ENCODE peak calls at places on chromosomes 4 and X, in nine cellular contexts. P is AG04450, L is K562, R is sigmoid colon, N is hepatocyte, Y is mammary epithelial cell, B is pancreas, V is fibroblast of lung, W is stomach. G is an unnamed sample.

GRCh38 chr4:54941994-54942552 is 183.3 kb downstream of the KDR start:
- DNase-seq in V (no peak), R (no peak), L (no peak), W (no peak), Y (no peak), N (no peak), B (no peak), P (no peak), G (no peak)

GRCh38 chr4:163279713-163280112 is 52.7 kb downstream of the NPY1R start:
- DNase-seq in L (no peak), N (no peak), Y (no peak), R (no peak), B (no peak), W (no peak), V (no peak), P (no peak), G (no peak)

GRCh38 chr4:8355306-8355705 is 85.2 kb downstream of the ACOX3 start:
- DNase-seq in W (no peak), B (no peak), Y (peak), N (no peak), P (no peak), V (peak), L (no peak), R (no peak), G (no peak)

GRCh38 chrX:82692991-82693390 is 815.1 kb upstream of the POU3F4 start:
- DNase-seq in P (no peak), R (no peak), L (no peak), V (no peak), W (no peak), B (no peak), N (no peak), Y (no peak), G (no peak)

GRCh38 chr4:6225469-6225868 is 25.1 kb upstream of the JAKMIP1 start:
- DNase-seq in B (no peak), R (peak), N (peak), Y (peak), V (peak), W (peak), L (peak), P (no peak), G (peak)

GRCh38 chr4:3820806-3821579 is 54.8 kb downstream of the ADRA2C start:
- DNase-seq in Y (no peak), L (no peak), V (no peak), B (no peak), W (no peak), R (no peak), N (no peak), P (no peak), G (no peak)

GRCh38 chr4:7045961-7046921 is 3.1 kb downstream of the TADA2B start:
- DNase-seq in Y (no peak), P (no peak), R (no peak), W (no peak), V (no peak), B (no peak), L (no peak), N (no peak), G (no peak)

GRCh38 chr4:186693159-186693815 is 30.4 kb downstream of the FAT1 start:
- DNase-seq in W (peak), N (no peak), L (peak), V (peak), R (peak), P (peak), B (peak), Y (peak), G (peak)

GRCh38 chr4:152935661-152936445 is at the start of gene FHDC1:
- DNase-seq in P (no peak), N (peak), V (peak), L (peak), Y (peak), B (peak), W (peak), R (no peak), G (no peak)

GRCh38 chr4:51895816-51896408 is 53.0 kb downstream of the DCUN1D4 start:
- DNase-seq in L (peak), P (peak), W (peak), V (peak), N (peak), B (peak), Y (peak), R (peak), G (no peak)

GRCh38 chrX:139798701-139799100 is 90.7 kb upstream of the MCF2 start:
- DNase-seq in V (no peak), L (no peak), W (no peak), B (no peak), P (no peak), Y (no peak), N (no peak), R (no peak), G (no peak)

GRCh38 chr4:88725143-88725542 is 27.5 kb upstream of the NAP1L5 start:
- DNase-seq in P (no peak), V (no peak), W (no peak), Y (no peak), R (no peak), N (no peak), B (no peak), L (no peak), G (no peak)

GRCh38 chr4:88720749-88721428 is 23.3 kb upstream of the NAP1L5 start:
- DNase-seq in R (no peak), W (no peak), V (peak), L (no peak), N (no peak), Y (no peak), B (no peak), P (no peak), G (no peak)

GRCh38 chr4:88724406-88724805 is 26.8 kb upstream of the NAP1L5 start:
- DNase-seq in Y (no peak), W (no peak), B (no peak), L (no peak), R (no peak), P (no peak), N (no peak), V (no peak), G (no peak)

GRCh38 chr4:88722276-88722780 is 24.7 kb upstream of the NAP1L5 start:
- DNase-seq in L (no peak), W (no peak), P (no peak), Y (no peak), B (no peak), R (no peak), N (no peak), V (no peak), G (no peak)

DNA sequence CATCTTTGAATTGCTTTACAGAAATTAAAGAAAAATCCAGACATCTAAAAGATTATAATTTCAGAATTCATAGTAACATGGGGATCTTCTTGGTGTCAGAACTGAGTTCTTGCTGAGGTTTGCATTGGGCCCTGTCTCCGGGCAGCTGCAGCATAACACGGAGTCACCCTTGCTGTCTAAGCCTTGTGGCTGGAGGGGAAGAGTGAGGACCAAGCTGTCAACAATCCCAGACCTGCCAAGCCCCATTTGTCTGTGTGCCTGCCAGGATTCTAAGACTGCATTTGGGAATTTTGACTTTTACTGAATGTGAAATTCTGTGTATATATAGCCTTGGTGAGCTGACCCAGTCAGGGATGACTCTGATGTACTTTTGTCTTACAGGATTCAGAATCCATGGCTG is 25.2 kb upstream of the NAP1L5 start:
- DNase-seq in L (no peak), R (no peak), N (no peak), W (no peak), P (no peak), V (no peak), B (no peak), Y (no peak), G (no peak)
- H3K4me3 ChIP-seq in L (no peak), R (no peak), N (no peak), W (no peak), P (no peak), V (no peak), B (no peak), Y (no peak), G (no peak)

DNA sequence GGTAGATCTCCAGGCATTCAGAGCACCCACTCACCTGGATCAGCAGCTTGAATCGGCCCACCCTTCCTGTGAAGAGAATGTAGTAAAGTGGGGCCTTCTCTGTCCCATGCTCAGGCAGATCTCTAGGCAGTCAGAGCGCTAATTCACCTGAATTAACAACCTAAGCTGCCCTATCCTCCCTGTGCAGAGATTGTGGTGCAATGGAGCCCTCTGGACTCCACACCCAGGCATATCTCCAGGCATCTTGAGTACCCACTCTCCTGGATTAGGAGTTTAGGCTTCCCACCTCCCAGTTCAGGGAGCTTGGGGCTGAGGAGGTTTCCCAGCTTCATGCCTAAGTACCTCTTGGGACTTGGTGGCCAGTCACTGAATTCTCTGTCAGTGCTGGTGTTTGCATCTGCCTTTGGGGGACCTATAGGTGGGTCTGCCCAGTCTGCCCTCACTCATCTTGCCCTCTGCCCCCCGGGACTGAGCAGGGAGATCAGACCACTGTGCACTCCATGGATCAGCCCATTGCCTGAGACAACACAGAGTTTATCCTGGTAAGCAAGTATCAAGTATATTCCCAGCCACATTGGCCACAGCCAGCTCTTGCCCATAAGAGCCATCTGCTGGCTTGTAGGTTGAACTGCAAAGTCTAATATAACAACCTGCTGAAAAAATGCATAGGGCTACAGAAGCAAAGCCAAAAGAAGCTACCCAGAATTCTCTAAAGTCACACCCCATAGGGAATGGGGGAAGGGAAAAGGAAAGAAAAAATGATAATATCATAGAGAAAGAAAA is 372.9 kb downstream of the KLHL13 start:
- DNase-seq in P (no peak), R (no peak), V (no peak), L (no peak), N (peak), W (no peak), B (peak), Y (peak), G (no peak)
- TF ChIP-seq CTCF in P (no peak), R (no peak), V (no peak), L (no peak), N (peak), W (no peak), B (peak), Y (peak), G (no peak)

DNA sequence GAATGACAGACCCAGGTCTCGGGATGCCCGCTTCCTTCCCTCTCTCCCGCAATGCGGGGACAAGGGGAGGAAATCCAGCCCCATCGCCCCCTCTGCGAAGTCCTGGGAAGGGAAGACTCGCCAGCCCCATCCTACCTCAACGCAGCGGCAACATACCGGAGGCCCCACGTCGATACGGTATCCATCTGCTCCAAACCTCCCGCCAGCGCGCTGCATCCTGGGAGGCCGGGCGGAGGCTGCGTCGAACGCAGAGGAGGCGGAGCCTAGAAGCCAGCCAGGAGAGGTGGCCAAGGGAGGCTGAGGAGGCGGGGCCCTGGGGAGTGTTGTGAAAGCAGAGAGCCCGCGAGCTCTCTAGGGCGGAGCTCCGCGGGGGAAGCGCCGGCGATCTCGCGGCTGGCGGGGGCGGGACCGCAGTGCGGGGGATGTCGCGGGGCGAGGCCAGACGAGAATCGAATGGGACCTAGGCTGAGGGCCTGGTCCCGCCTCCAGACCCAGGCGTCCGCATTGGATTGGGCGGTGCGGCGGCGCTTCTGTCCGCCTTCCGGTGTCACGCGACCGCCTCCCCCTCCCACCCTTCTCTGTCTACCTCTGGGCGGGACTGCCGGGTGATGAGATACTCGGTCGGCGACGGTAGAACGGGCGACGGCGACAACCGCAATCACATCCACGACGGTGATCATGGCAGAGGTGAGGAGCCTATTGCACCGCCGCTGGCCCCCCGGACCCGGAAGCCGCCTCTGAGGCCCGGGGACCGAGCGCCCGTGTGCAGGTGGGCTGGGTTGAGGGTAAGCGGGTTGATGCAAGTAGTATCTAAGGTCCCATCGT is at the start of the genes FANCB and MOSPD2:
- DNase-seq in W (peak), L (peak), N (peak), R (peak), V (peak), B (peak), P (peak), Y (peak), G (peak)
- H3K27ac ChIP-seq in W (peak), L (peak), N (peak), R (peak), V (peak), B (peak), P (peak), Y (peak), G (peak)

DNA sequence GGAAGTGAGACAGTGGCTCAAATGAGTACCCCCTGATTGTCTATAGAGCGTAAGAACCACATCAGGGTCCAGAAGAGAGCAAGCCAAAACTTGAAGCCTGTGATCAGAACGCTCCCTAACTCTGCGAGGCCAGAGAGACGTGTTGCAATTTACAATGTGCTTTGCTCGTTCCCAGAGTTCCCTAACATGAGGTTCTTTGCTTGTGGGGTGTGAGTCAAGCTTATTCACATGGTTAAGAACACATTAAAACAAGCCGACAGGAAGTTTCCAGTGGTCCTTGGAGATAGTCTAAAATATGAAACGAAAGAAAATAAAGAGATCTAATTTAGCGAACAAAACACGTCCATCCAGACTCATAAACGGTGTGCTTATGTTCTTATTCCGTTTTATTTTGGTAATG is 702.3 kb downstream of the TRIML1 start:
- DNase-seq in Y (no peak), P (no peak), W (no peak), B (no peak), N (no peak), L (no peak), V (no peak), R (no peak), G (no peak)
- H3K4me3 ChIP-seq in Y (no peak), P (no peak), W (no peak), B (no peak), N (no peak), L (no peak), V (no peak), R (no peak), G (no peak)

GRCh38 chrX:23637187-23637586 is 30.1 kb upstream of the PRDX4 start:
- DNase-seq in R (no peak), B (no peak), V (no peak), W (no peak), L (no peak), N (no peak), Y (no peak), P (no peak), G (no peak)

GRCh38 chrX:23631136-23631535 is 36.2 kb upstream of the PRDX4 start:
- DNase-seq in P (no peak), R (no peak), B (no peak), V (peak), Y (no peak), W (no peak), N (no peak), L (no peak), G (no peak)

DNA sequence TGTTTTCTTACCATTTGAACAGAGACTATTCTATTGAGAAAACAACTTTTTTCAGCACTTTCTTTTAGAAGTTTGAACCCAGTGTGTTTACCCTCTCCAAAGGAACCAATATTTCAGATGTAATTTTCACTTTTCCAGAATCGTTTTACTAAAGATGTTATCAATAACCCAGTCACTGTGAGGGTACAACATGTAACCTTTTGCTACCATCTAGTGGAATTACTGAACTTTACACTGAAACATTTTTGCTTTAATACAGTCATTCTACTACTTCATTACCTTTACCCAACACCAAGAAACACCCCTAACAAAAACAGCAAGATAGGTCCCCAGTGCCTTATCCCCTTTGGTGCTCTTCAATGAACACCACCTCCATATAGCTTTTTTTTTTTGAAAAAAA is 33.1 kb upstream of the PRDX4 start:
- DNase-seq in L (peak), P (no peak), R (no peak), N (no peak), Y (peak), W (no peak), B (no peak), V (no peak), G (no peak)
- TF ChIP-seq CTCF in L (no peak), P (no peak), R (no peak), N (peak), Y (no peak), W (no peak), B (no peak), V (peak), G (no peak)

G was measured in coronary artery.